ENCODE peak calls at places on chromosomes 12 and 14, in six cellular contexts. One of them, this sample, is unnamed.
A peak's percentile ranks its signal among the peaks of the same experiment; 100 is the strongest.

GRCh38 chr14:68894123-68894522 is 85.0 kb downstream of the ACTN1 start:
- DNase-seq in IMR-90: peak; percentile 31
- DNase-seq in H9: no peak
- DNase-seq in mesenchymal stem cell: no peak
- DNase-seq in H1: no peak
- DNase-seq in trophoblast cell: no peak
- DNase-seq in this sample: no peak

GRCh38 chr12:92400006-92400405 is 254.4 kb upstream of the BTG1 start:
- DNase-seq in IMR-90: no peak
- DNase-seq in H9: no peak
- DNase-seq in mesenchymal stem cell: no peak
- DNase-seq in H1: no peak
- DNase-seq in trophoblast cell: no peak
- DNase-seq in this sample: no peak

GRCh38 chr14:95515080-95515489 is 1.4 kb downstream of the SYNE3 start:
- DNase-seq in IMR-90: no peak
- DNase-seq in H9: peak; percentile 53
- DNase-seq in mesenchymal stem cell: no peak
- DNase-seq in H1: no peak
- DNase-seq in trophoblast cell: peak; percentile 55
- DNase-seq in this sample: no peak

GRCh38 chr14:91244501-91244901 is at the start of gene GPR68:
- DNase-seq in IMR-90: peak; percentile 73
- DNase-seq in H9: peak; percentile 67
- DNase-seq in mesenchymal stem cell: peak; percentile 56
- DNase-seq in H1: no peak
- DNase-seq in trophoblast cell: no peak
- DNase-seq in this sample: no peak

GRCh38 chr12:66693901-66694513 is 15.1 kb upstream of the GRIP1 start:
- DNase-seq in IMR-90: peak; percentile 69
- DNase-seq in H9: no peak
- DNase-seq in mesenchymal stem cell: peak; percentile 71
- DNase-seq in H1: no peak
- DNase-seq in trophoblast cell: peak; percentile 42
- DNase-seq in this sample: peak; percentile 39

GRCh38 chr12:126582231-126582630 is 1517.0 kb downstream of the AACS start:
- DNase-seq in IMR-90: no peak
- DNase-seq in H9: no peak
- DNase-seq in mesenchymal stem cell: no peak
- DNase-seq in H1: no peak
- DNase-seq in trophoblast cell: no peak
- DNase-seq in this sample: no peak

GRCh38 chr12:76035045-76035444 is 3.5 kb upstream of the PHLDA1 start:
- DNase-seq in IMR-90: no peak
- DNase-seq in H9: no peak
- DNase-seq in mesenchymal stem cell: no peak
- DNase-seq in H1: no peak
- DNase-seq in trophoblast cell: no peak
- DNase-seq in this sample: no peak

GRCh38 chr14:105173901-105174894 is 5.6 kb upstream of the JAG2 start:
- DNase-seq in IMR-90: no peak
- DNase-seq in H9: no peak
- DNase-seq in mesenchymal stem cell: no peak
- DNase-seq in H1: no peak
- DNase-seq in trophoblast cell: no peak
- DNase-seq in this sample: no peak

GRCh38 chr12:10849425-10849878 is at the start of gene PRR4:
- DNase-seq in IMR-90: no peak
- DNase-seq in H9: no peak
- DNase-seq in mesenchymal stem cell: no peak
- DNase-seq in H1: no peak
- DNase-seq in trophoblast cell: no peak
- DNase-seq in this sample: no peak

GRCh38 chr12:106137456-106138278 is 1.1 kb downstream of the NUAK1 start:
- DNase-seq in IMR-90: peak; percentile 15
- DNase-seq in H9: no peak
- DNase-seq in mesenchymal stem cell: peak; percentile 48
- DNase-seq in H1: no peak
- DNase-seq in trophoblast cell: no peak
- DNase-seq in this sample: no peak

GRCh38 chr14:91382712-91383111 is 34.9 kb downstream of the CCDC88C start:
- DNase-seq in IMR-90: no peak
- DNase-seq in H9: no peak
- DNase-seq in mesenchymal stem cell: no peak
- DNase-seq in H1: no peak
- DNase-seq in trophoblast cell: no peak
- DNase-seq in this sample: no peak

GRCh38 chr14:78227466-78228077 is 57.4 kb downstream of the NRXN3 start:
- DNase-seq in IMR-90: no peak
- DNase-seq in H9: no peak
- DNase-seq in mesenchymal stem cell: no peak
- DNase-seq in H1: no peak
- DNase-seq in trophoblast cell: no peak
- DNase-seq in this sample: no peak

GRCh38 chr12:45730116-45730841 is 773 bp downstream of the ARID2 start:
- DNase-seq in IMR-90: peak; percentile 43
- DNase-seq in H9: peak; percentile 62
- DNase-seq in mesenchymal stem cell: peak; percentile 78
- DNase-seq in H1: no peak
- DNase-seq in trophoblast cell: peak; percentile 44
- DNase-seq in this sample: peak; percentile 66

GRCh38 chr14:41404121-41404520 is 202.6 kb upstream of the LRFN5 start:
- DNase-seq in IMR-90: no peak
- DNase-seq in H9: no peak
- DNase-seq in mesenchymal stem cell: peak; percentile 11
- DNase-seq in H1: no peak
- DNase-seq in trophoblast cell: peak; percentile 10
- DNase-seq in this sample: no peak

GRCh38 chr12:109764123-109764522 is 50.5 kb downstream of the FAM222A start:
- DNase-seq in IMR-90: no peak
- DNase-seq in H9: peak; percentile 37
- DNase-seq in mesenchymal stem cell: no peak
- DNase-seq in H1: no peak
- DNase-seq in trophoblast cell: no peak
- DNase-seq in this sample: no peak

GRCh38 chr12:62435337-62436163 is 31.1 kb upstream of the MON2 start:
- DNase-seq in IMR-90: peak; percentile 63
- DNase-seq in H9: peak; percentile 88
- DNase-seq in mesenchymal stem cell: peak; percentile 71
- DNase-seq in H1: peak; percentile 31
- DNase-seq in trophoblast cell: peak; percentile 20
- DNase-seq in this sample: peak; percentile 54

GRCh38 chr14:34930591-34931069 is 52.2 kb upstream of the SRP54 start:
- DNase-seq in IMR-90: no peak
- DNase-seq in H9: no peak
- DNase-seq in mesenchymal stem cell: no peak
- DNase-seq in H1: no peak
- DNase-seq in trophoblast cell: no peak
- DNase-seq in this sample: no peak

GRCh38 chr12:129161511-129161910 is 308.2 kb downstream of the GLT1D1 start:
- DNase-seq in IMR-90: no peak
- DNase-seq in H9: no peak
- DNase-seq in mesenchymal stem cell: no peak
- DNase-seq in H1: no peak
- DNase-seq in trophoblast cell: no peak
- DNase-seq in this sample: no peak

GRCh38 chr12:16189849-16190248 is 87.6 kb downstream of the SLC15A5 start:
- DNase-seq in IMR-90: peak; percentile 28
- DNase-seq in H9: no peak
- DNase-seq in mesenchymal stem cell: no peak
- DNase-seq in H1: no peak
- DNase-seq in trophoblast cell: peak; percentile 4
- DNase-seq in this sample: no peak

GRCh38 chr14:90714811-90715210 is 101.4 kb downstream of the TTC7B start:
- DNase-seq in IMR-90: peak; percentile 65
- DNase-seq in H9: no peak
- DNase-seq in mesenchymal stem cell: peak; percentile 22
- DNase-seq in H1: no peak
- DNase-seq in trophoblast cell: no peak
- DNase-seq in this sample: no peak

GRCh38 chr14:101234588-101234937 is 326.7 kb upstream of the DIO3 start:
- DNase-seq in IMR-90: no peak
- DNase-seq in H9: no peak
- DNase-seq in mesenchymal stem cell: no peak
- DNase-seq in H1: no peak
- DNase-seq in trophoblast cell: no peak
- DNase-seq in this sample: no peak

GRCh38 chr12:41507286-41507685 is 319.2 kb downstream of the PDZRN4 start:
- DNase-seq in IMR-90: no peak
- DNase-seq in H9: no peak
- DNase-seq in mesenchymal stem cell: no peak
- DNase-seq in H1: no peak
- DNase-seq in trophoblast cell: no peak
- DNase-seq in this sample: no peak

GRCh38 chr12:41510470-41510869 is 322.4 kb downstream of the PDZRN4 start:
- DNase-seq in IMR-90: no peak
- DNase-seq in H9: no peak
- DNase-seq in mesenchymal stem cell: no peak
- DNase-seq in H1: no peak
- DNase-seq in trophoblast cell: no peak
- DNase-seq in this sample: no peak

GRCh38 chr12:41512531-41512930 is 324.4 kb downstream of the PDZRN4 start:
- DNase-seq in IMR-90: no peak
- DNase-seq in H9: no peak
- DNase-seq in mesenchymal stem cell: no peak
- DNase-seq in H1: no peak
- DNase-seq in trophoblast cell: no peak
- DNase-seq in this sample: no peak

GRCh38 chr12:41511247-41511646 is 323.1 kb downstream of the PDZRN4 start:
- DNase-seq in IMR-90: no peak
- DNase-seq in H9: no peak
- DNase-seq in mesenchymal stem cell: no peak
- DNase-seq in H1: no peak
- DNase-seq in trophoblast cell: no peak
- DNase-seq in this sample: no peak

DNA sequence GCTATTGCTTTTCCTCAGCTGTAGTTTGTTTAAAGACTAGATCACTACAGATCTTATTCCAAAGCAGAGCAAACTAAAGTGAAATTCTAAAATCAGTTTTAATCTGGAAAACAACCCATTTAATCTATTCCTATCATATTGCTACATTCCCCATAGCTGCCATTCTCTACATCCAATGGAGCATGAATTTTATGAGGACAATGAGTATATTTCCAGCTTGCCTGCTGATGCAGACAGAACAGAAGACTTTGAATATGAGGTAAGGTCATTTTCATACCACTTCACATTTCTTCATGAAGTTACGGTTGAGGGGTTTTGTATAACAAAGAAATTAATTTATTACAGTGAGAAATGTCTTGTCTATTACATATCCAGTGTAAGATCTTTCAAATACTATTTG is 321.5 kb downstream of the PDZRN4 start:
- DNase-seq in IMR-90: no peak
- DNase-seq in H9: no peak
- DNase-seq in mesenchymal stem cell: no peak
- DNase-seq in H1: no peak
- DNase-seq in trophoblast cell: no peak
- DNase-seq in this sample: no peak
- H3K14ac ChIP-seq in IMR-90: no peak overlapping the region
- H3K14ac ChIP-seq in H9: no peak overlapping the region
- H3K14ac ChIP-seq in mesenchymal stem cell: no peak overlapping the region
- H3K14ac ChIP-seq in H1: no peak overlapping the region
- H3K14ac ChIP-seq in trophoblast cell: no peak overlapping the region
- H3K14ac ChIP-seq in this sample: no peak overlapping the region

GRCh38 chr12:71282925-71283324 is 125.1 kb upstream of the TSPAN8 start:
- DNase-seq in IMR-90: no peak
- DNase-seq in H9: no peak
- DNase-seq in mesenchymal stem cell: no peak
- DNase-seq in H1: no peak
- DNase-seq in trophoblast cell: peak; percentile 27
- DNase-seq in this sample: no peak
- H3K14ac ChIP-seq in IMR-90: no peak overlapping the region
- H3K14ac ChIP-seq in H9: no peak overlapping the region
- H3K14ac ChIP-seq in mesenchymal stem cell: no peak overlapping the region
- H3K14ac ChIP-seq in H1: no peak overlapping the region
- H3K14ac ChIP-seq in trophoblast cell: no peak overlapping the region
- H3K14ac ChIP-seq in this sample: no peak overlapping the region

DNA sequence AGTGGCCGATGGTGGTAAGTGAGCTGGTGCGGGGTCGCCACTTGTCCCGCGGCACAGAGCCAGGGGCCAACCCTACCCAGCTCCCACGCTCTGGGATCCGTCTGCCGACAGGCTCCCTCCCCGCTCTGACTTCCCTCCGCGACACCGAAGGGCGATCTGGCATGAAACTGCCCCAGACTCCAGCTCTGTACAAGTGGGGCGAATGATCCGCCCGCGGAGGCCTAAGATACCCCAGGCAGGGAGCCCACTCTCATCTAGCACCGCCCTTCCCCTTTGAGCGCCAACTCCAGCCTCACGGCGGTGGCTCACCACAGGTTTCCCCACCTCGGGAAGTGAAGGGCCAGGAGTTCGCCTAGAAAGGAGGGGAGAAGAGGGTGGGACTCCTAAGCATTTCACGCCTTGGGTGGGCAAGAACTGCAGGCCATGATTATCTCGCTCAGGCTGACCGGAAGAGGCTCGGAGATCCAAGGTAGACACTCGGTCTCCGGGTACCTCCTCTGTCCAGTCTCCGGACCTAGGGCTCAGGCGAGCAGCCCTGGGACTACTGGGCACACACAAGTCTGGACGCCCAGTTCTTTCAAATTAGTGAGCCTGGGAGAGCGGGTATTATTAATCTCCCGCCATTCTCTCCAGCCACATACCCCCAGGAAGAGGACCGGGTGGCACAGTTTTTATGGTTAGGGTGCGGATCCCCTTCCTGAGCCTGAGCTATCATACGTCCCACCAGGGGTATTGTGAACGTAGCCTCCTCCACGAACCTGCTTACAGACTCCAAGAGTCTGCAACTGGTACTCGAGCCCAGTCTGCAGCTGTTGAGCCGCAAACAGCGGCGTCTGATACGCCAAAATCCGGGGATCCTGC is 849 bp downstream of the WNT1 start:
- DNase-seq in IMR-90: no peak
- DNase-seq in H9: no peak
- DNase-seq in mesenchymal stem cell: no peak
- DNase-seq in H1: no peak
- DNase-seq in trophoblast cell: no peak
- DNase-seq in this sample: no peak
- H3K14ac ChIP-seq in IMR-90: no peak overlapping the region
- H3K14ac ChIP-seq in H9: no peak overlapping the region
- H3K14ac ChIP-seq in mesenchymal stem cell: no peak overlapping the region
- H3K14ac ChIP-seq in H1: no peak overlapping the region
- H3K14ac ChIP-seq in trophoblast cell: no peak overlapping the region
- H3K14ac ChIP-seq in this sample: peak overlapping the region; percentile 56

GRCh38 chr14:73795466-73795865 is 56.2 kb upstream of the PTGR2 start:
- DNase-seq in IMR-90: no peak
- DNase-seq in H9: no peak
- DNase-seq in mesenchymal stem cell: no peak
- DNase-seq in H1: no peak
- DNase-seq in trophoblast cell: no peak
- DNase-seq in this sample: no peak
- H3K14ac ChIP-seq in IMR-90: peak overlapping the region; percentile 63
- H3K14ac ChIP-seq in H9: no peak overlapping the region
- H3K14ac ChIP-seq in mesenchymal stem cell: no peak overlapping the region
- H3K14ac ChIP-seq in H1: no peak overlapping the region
- H3K14ac ChIP-seq in trophoblast cell: peak overlapping the region; percentile 68
- H3K14ac ChIP-seq in this sample: no peak overlapping the region

GRCh38 chr14:23187925-23188324 is 4.5 kb upstream of the SLC7A8 start:
- DNase-seq in IMR-90: no peak
- DNase-seq in H9: no peak
- DNase-seq in mesenchymal stem cell: no peak
- DNase-seq in H1: no peak
- DNase-seq in trophoblast cell: no peak
- DNase-seq in this sample: no peak
- H3K14ac ChIP-seq in IMR-90: no peak overlapping the region
- H3K14ac ChIP-seq in H9: no peak overlapping the region
- H3K14ac ChIP-seq in mesenchymal stem cell: no peak overlapping the region
- H3K14ac ChIP-seq in H1: no peak overlapping the region
- H3K14ac ChIP-seq in trophoblast cell: no peak overlapping the region
- H3K14ac ChIP-seq in this sample: no peak overlapping the region

This sample was measured in neuronal stem cell.